ENCODE peak calls at places on chromosomes 6 and 20, in four cellular contexts. B is psoas muscle, E is GM23248, G is HL-60. U is an unnamed sample.

GRCh38 chr6:117399924-117400323 is 25.8 kb downstream of the ROS1 start:
- DNase-seq in B (no peak), E (peak), G (no peak), U (peak)

GRCh38 chr20:54093423-54094267 is 23.3 kb upstream of the BCAS1 start:
- DNase-seq in B (no peak), E (no peak), G (no peak), U (no peak)

GRCh38 chr20:45445805-45446562 is 23.6 kb upstream of the WFDC2 start:
- DNase-seq in B (no peak), E (peak), G (peak), U (peak)

GRCh38 chr6:90669420-90669819 is 82.5 kb upstream of the MAP3K7 start:
- DNase-seq in B (no peak), E (no peak), G (no peak), U (no peak)

GRCh38 chr6:165118736-165119135 is 190.7 kb downstream of the C6orf118 start:
- DNase-seq in B (no peak), E (peak), G (no peak), U (peak)

GRCh38 chr20:37687478-37687805 is 6.4 kb upstream of the CTNNBL1 start:
- DNase-seq in B (no peak), E (no peak), G (no peak), U (no peak)

GRCh38 chr6:166989427-166990034 is 9.7 kb upstream of the CEP43 start:
- DNase-seq in B (no peak), E (peak), G (peak), U (peak)

GRCh38 chr6:78909391-78909790 is 42.0 kb downstream of the IRAK1BP1 start:
- DNase-seq in B (no peak), E (peak), G (peak), U (peak)

GRCh38 chr20:39893013-39893685 is 795.9 kb downstream of the MAFB start:
- DNase-seq in B (no peak), E (peak), G (no peak), U (peak)

GRCh38 chr6:43204271-43205105 is 22.5 kb downstream of the CUL9 start:
- DNase-seq in B (no peak), E (no peak), G (no peak), U (no peak)

GRCh38 chr6:106728296-106728870 is 99.0 kb downstream of the QRSL1 start:
- DNase-seq in B (no peak), E (no peak), G (no peak), U (peak)

GRCh38 chr6:24460966-24461365 is 28.4 kb downstream of the GPLD1 start:
- DNase-seq in B (no peak), E (peak), G (no peak), U (peak)

GRCh38 chr6:107185570-107185969 is 70.3 kb upstream of the BEND3 start:
- DNase-seq in B (no peak), E (peak), G (no peak), U (peak)

GRCh38 chr6:15864708-15865062 is 201.9 kb upstream of the DTNBP1 start:
- DNase-seq in B (no peak), E (no peak), G (no peak), U (no peak)

GRCh38 chr6:157380779-157381561 is at the start of gene ZDHHC14:
- DNase-seq in B (peak), E (peak), G (peak), U (peak)

GRCh38 chr6:100592929-100593328 is 128.2 kb upstream of the SIM1 start:
- DNase-seq in B (no peak), E (no peak), G (no peak), U (no peak)

GRCh38 chr6:12992770-12993169 is 276.2 kb downstream of the PHACTR1 start:
- DNase-seq in B (no peak), E (no peak), G (no peak), U (no peak)

GRCh38 chr6:11279213-11279780 is 46.8 kb upstream of the NEDD9 start:
- DNase-seq in B (peak), E (peak), G (no peak), U (no peak)
- H3K4me3 ChIP-seq in B (no peak), E (peak), G (no peak), U (no peak)

GRCh38 chr20:3203315-3204123 is 963 bp downstream of the DDRGK1 start:
- DNase-seq in B (no peak), E (peak), G (peak), U (peak)

GRCh38 chr20:3204124-3204794 is at the start of gene DDRGK1:
- DNase-seq in B (peak), E (peak), G (peak), U (peak)

GRCh38 chr20:3199976-3200755 is 4.3 kb downstream of the DDRGK1 start:
- DNase-seq in B (peak), E (no peak), G (no peak), U (no peak)

GRCh38 chr20:3199206-3199605 is 5.3 kb downstream of the DDRGK1 start:
- DNase-seq in B (peak), E (no peak), G (no peak), U (no peak)

GRCh38 chr20:3202965-3203314 is 1.5 kb downstream of the DDRGK1 start:
- DNase-seq in B (no peak), E (no peak), G (no peak), U (no peak)
- H3K4me3 ChIP-seq in B (peak), E (peak), G (peak), U (peak)

DNA sequence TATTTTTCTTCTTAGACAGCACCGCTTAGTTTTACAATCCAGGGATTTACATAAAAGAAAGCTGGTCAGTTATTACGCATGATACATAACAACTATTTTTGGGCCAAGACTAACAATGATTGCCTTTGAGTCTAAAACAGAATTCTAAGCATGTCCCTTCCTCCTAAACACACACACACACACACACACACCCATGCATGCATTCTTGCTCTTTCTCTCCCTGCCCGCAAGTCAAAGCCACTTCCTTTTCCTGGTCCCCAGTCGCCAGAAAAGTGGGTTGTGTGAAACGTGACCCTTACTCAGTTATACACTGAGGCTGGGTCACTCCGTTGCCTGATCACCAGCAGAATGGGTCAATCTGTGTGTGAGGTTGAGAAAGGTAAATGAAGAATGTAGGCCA is 31.4 kb downstream of the FYN start:
- DNase-seq in B (no peak), E (no peak), G (peak), U (peak)
- H3K4me3 ChIP-seq in B (no peak), E (no peak), G (no peak), U (no peak)

GRCh38 chr6:119043265-119043664 is 35.2 kb downstream of the FAM184A start:
- DNase-seq in B (no peak), E (no peak), G (no peak), U (no peak)

GRCh38 chr6:119037264-119037663 is 41.2 kb downstream of the FAM184A start:
- DNase-seq in B (no peak), E (no peak), G (no peak), U (no peak)

GRCh38 chr6:119040636-119041035 is 37.8 kb downstream of the FAM184A start:
- DNase-seq in B (no peak), E (no peak), G (no peak), U (no peak)

GRCh38 chr6:119037941-119038623 is 40.4 kb downstream of the FAM184A start:
- DNase-seq in B (no peak), E (no peak), G (no peak), U (no peak)

GRCh38 chr6:119040229-119040628 is 38.2 kb downstream of the FAM184A start:
- DNase-seq in B (no peak), E (no peak), G (no peak), U (no peak)
- H3K4me3 ChIP-seq in B (no peak), E (no peak), G (no peak), U (no peak)

GRCh38 chr6:116251568-116252384 is 2.1 kb downstream of the TSPYL4 start:
- DNase-seq in B (no peak), E (peak), G (no peak), U (peak)
- H3K4me3 ChIP-seq in B (no peak), E (peak), G (no peak), U (peak)

DNA sequence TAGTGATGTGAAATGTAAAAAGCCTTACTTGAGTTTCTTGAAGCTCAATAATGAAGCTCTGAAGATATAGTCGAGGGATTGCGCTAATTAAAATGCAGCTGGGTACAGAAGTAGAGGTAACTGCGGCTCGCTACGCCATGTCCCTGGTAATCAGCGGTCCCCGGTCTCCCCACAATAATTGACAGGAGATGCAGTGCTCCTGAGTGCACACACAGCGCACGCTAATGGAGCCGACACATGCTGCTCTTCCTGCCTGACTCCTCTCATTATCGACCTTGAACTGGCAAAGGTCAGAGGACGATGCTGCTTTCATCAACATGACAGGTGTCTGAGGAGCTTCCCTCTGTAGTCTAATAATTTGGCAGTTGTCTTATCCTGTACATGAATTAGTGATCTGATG is 365.9 kb downstream of the RNF144B start:
- DNase-seq in B (no peak), E (no peak), G (no peak), U (no peak)
- H3K4me3 ChIP-seq in B (no peak), E (no peak), G (no peak), U (no peak)

GRCh38 chr6:113185299-113185698 is 671.8 kb upstream of the MARCKS start:
- DNase-seq in B (no peak), E (peak), G (no peak), U (no peak)

GRCh38 chr6:113181164-113181563 is 676.0 kb upstream of the MARCKS start:
- DNase-seq in B (no peak), E (no peak), G (no peak), U (no peak)

GRCh38 chr6:113182370-113183141 is 674.6 kb upstream of the MARCKS start:
- DNase-seq in B (no peak), E (peak), G (no peak), U (peak)

GRCh38 chr6:113184736-113185135 is 672.4 kb upstream of the MARCKS start:
- DNase-seq in B (peak), E (peak), G (no peak), U (no peak)

GRCh38 chr6:113184291-113184690 is 672.9 kb upstream of the MARCKS start:
- DNase-seq in B (no peak), E (peak), G (no peak), U (no peak)
- H3K4me3 ChIP-seq in B (no peak), E (no peak), G (no peak), U (no peak)

DNA sequence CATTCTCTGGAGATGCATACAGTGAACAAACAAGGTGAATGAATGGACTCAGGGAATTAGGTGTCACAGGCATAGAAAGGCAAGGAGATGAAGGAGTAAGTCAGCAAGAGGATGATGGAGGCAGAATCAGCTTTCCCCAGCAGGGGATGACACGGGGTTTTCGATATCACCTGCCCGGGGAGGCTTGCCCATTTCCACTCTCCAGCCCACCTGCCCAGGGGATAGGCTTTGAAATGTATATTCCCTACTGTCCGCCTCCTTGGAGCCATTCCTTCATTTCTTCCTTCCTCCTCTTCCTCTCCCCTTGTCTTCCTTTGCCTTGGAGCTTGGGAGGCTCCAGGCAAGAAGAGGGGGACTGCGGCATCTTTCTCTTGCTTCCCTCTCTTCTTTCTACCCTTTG is 23.3 kb upstream of the RNF24 start:
- DNase-seq in B (no peak), E (no peak), G (no peak), U (no peak)
- H3K4me3 ChIP-seq in B (no peak), E (no peak), G (no peak), U (no peak)

GRCh38 chr6:134170844-134171243 is 118.4 kb upstream of the SLC2A12 start:
- DNase-seq in B (peak), E (peak), G (no peak), U (no peak)

GRCh38 chr6:134172020-134172766 is 119.8 kb upstream of the SLC2A12 start:
- DNase-seq in B (no peak), E (peak), G (no peak), U (no peak)

GRCh38 chr6:134173007-134173690 is 120.7 kb upstream of the SLC2A12 start:
- DNase-seq in B (no peak), E (peak), G (no peak), U (peak)

GRCh38 chr6:134169881-134170486 is 117.6 kb upstream of the SLC2A12 start:
- DNase-seq in B (peak), E (peak), G (no peak), U (no peak)

DNA sequence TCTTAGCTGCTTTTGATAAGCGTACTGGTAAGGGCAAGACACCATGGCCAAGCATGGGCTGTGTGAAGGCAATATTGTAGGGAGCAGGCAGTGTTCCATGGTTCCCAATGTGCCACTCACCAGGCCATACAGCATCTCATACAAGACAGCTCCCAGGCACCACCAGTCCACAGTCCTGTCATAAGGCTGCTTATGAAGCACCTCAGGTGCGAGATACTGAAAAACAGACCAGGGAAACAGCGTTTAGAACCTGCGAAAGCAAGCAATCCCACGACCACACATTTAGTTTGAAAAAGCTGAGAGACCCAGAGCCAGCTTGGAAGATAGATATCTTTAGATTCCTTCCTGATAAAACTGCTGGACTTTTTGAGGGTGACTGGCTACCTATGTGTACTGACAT is 119.1 kb upstream of the SLC2A12 start:
- DNase-seq in B (no peak), E (no peak), G (no peak), U (no peak)
- H3K4me3 ChIP-seq in B (peak), E (peak), G (no peak), U (peak)

DNA sequence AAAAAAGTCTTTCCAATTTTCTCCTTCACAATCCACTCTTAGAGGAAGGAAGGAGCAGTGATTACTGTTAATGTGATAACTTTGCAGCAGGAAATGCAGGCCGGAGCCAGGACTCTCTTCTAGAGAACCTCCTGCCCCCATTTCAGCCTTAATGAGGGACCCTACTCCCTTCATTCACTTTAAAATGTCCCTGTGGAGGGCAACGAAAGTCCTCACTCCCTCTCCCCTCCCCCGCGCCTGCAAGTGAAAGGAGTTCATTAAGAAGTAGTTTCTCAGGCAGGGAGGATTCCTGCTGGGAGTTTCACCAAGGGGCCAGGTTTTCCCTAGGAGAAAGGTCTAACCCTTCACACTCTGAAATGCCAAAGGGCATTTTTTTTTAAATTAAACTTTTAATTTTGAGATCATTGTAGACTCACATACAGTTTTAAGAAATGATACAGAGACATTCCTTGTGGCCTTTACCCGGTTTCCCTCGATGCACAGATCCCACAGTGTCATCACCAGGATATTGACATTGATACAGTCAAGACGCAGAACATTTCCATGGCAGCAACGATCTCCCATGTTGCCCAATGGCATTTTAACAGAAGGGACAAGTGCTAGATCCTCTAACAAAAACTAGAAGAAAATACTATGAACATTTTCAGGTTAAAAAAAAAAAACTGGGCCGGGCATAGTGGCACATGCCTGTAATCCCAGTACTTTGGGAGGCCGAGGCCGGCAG is 6.8 kb upstream of the COMMD7 start:
- DNase-seq in B (no peak), E (no peak), G (no peak), U (no peak)
- H3K4me3 ChIP-seq in B (no peak), E (no peak), G (no peak), U (no peak)

U was measured in epithelial cell of esophagus.